ENCODE peak calls at places on chromosomes 6 and 20, in ten cellular contexts. One of them, this sample, is unnamed.

GRCh38 chr6:41811095-41811494 is 23.6 kb downstream of the TOMM6 start:
- DNase-seq in T1000: no peak
- DNase-seq in GM06990: no peak
- DNase-seq in choroid plexus epithelial cell: no peak
- DNase-seq in WERI-Rb-1: no peak
- DNase-seq in GM04504: no peak
- DNase-seq in cardiac fibroblast: no peak
- DNase-seq in DMS 273 treated with DMSO at 0.1 percent for 48 hours: no peak
- DNase-seq in activated T-cell treated with anti-CD3 and anti-CD28 coated beads for 1 hour: no peak
- DNase-seq in Peyer's patch: no peak
- DNase-seq in this sample: no peak

GRCh38 chr20:50296450-50297375 is 106.1 kb downstream of the CEBPB start:
- DNase-seq in T1000: no peak
- DNase-seq in GM06990: no peak
- DNase-seq in choroid plexus epithelial cell: no peak
- DNase-seq in WERI-Rb-1: no peak
- DNase-seq in GM04504: no peak
- DNase-seq in cardiac fibroblast: peak
- DNase-seq in DMS 273 treated with DMSO at 0.1 percent for 48 hours: no peak
- DNase-seq in activated T-cell treated with anti-CD3 and anti-CD28 coated beads for 1 hour: no peak
- DNase-seq in Peyer's patch: no peak
- DNase-seq in this sample: no peak

GRCh38 chr6:80214436-80215022 is 108.1 kb downstream of the BCKDHB start:
- DNase-seq in T1000: peak
- DNase-seq in GM06990: no peak
- DNase-seq in choroid plexus epithelial cell: peak
- DNase-seq in WERI-Rb-1: peak
- DNase-seq in GM04504: no peak
- DNase-seq in cardiac fibroblast: peak
- DNase-seq in DMS 273 treated with DMSO at 0.1 percent for 48 hours: peak
- DNase-seq in activated T-cell treated with anti-CD3 and anti-CD28 coated beads for 1 hour: no peak
- DNase-seq in Peyer's patch: no peak
- DNase-seq in this sample: no peak

GRCh38 chr6:157012355-157012754 is 235.2 kb downstream of the ARID1B start:
- DNase-seq in T1000: no peak
- DNase-seq in GM06990: no peak
- DNase-seq in choroid plexus epithelial cell: no peak
- DNase-seq in WERI-Rb-1: no peak
- DNase-seq in GM04504: no peak
- DNase-seq in cardiac fibroblast: no peak
- DNase-seq in DMS 273 treated with DMSO at 0.1 percent for 48 hours: no peak
- DNase-seq in activated T-cell treated with anti-CD3 and anti-CD28 coated beads for 1 hour: no peak
- DNase-seq in Peyer's patch: no peak
- DNase-seq in this sample: no peak

GRCh38 chr6:148657053-148657452 is 89.8 kb upstream of the UST start:
- DNase-seq in T1000: no peak
- DNase-seq in GM06990: no peak
- DNase-seq in choroid plexus epithelial cell: peak
- DNase-seq in WERI-Rb-1: no peak
- DNase-seq in GM04504: peak
- DNase-seq in cardiac fibroblast: peak
- DNase-seq in DMS 273 treated with DMSO at 0.1 percent for 48 hours: no peak
- DNase-seq in activated T-cell treated with anti-CD3 and anti-CD28 coated beads for 1 hour: no peak
- DNase-seq in Peyer's patch: no peak
- DNase-seq in this sample: no peak

GRCh38 chr6:84065718-84066290 is 32.2 kb downstream of the MRAP2 start:
- DNase-seq in T1000: no peak
- DNase-seq in GM06990: no peak
- DNase-seq in choroid plexus epithelial cell: peak
- DNase-seq in WERI-Rb-1: no peak
- DNase-seq in GM04504: peak
- DNase-seq in cardiac fibroblast: peak
- DNase-seq in DMS 273 treated with DMSO at 0.1 percent for 48 hours: peak
- DNase-seq in activated T-cell treated with anti-CD3 and anti-CD28 coated beads for 1 hour: no peak
- DNase-seq in Peyer's patch: no peak
- DNase-seq in this sample: no peak

GRCh38 chr6:31401403-31401802 is 2.0 kb upstream of the MICA start:
- DNase-seq in T1000: peak
- DNase-seq in GM06990: no peak
- DNase-seq in choroid plexus epithelial cell: peak
- DNase-seq in WERI-Rb-1: no peak
- DNase-seq in GM04504: peak
- DNase-seq in cardiac fibroblast: peak
- DNase-seq in DMS 273 treated with DMSO at 0.1 percent for 48 hours: no peak
- DNase-seq in activated T-cell treated with anti-CD3 and anti-CD28 coated beads for 1 hour: no peak
- DNase-seq in Peyer's patch: no peak
- DNase-seq in this sample: no peak

GRCh38 chr20:1664911-1665310 is 7.3 kb upstream of the SIRPG start:
- DNase-seq in T1000: no peak
- DNase-seq in GM06990: peak
- DNase-seq in choroid plexus epithelial cell: no peak
- DNase-seq in WERI-Rb-1: no peak
- DNase-seq in GM04504: no peak
- DNase-seq in cardiac fibroblast: no peak
- DNase-seq in DMS 273 treated with DMSO at 0.1 percent for 48 hours: no peak
- DNase-seq in activated T-cell treated with anti-CD3 and anti-CD28 coated beads for 1 hour: peak
- DNase-seq in Peyer's patch: peak
- DNase-seq in this sample: no peak

GRCh38 chr20:50216543-50217206 is 26.0 kb downstream of the CEBPB start:
- DNase-seq in T1000: no peak
- DNase-seq in GM06990: no peak
- DNase-seq in choroid plexus epithelial cell: no peak
- DNase-seq in WERI-Rb-1: peak
- DNase-seq in GM04504: no peak
- DNase-seq in cardiac fibroblast: peak
- DNase-seq in DMS 273 treated with DMSO at 0.1 percent for 48 hours: no peak
- DNase-seq in activated T-cell treated with anti-CD3 and anti-CD28 coated beads for 1 hour: no peak
- DNase-seq in Peyer's patch: no peak
- DNase-seq in this sample: no peak

GRCh38 chr6:36863670-36864540 is 10.7 kb downstream of the PPIL1 start:
- DNase-seq in T1000: no peak
- DNase-seq in GM06990: no peak
- DNase-seq in choroid plexus epithelial cell: no peak
- DNase-seq in WERI-Rb-1: no peak
- DNase-seq in GM04504: no peak
- DNase-seq in cardiac fibroblast: no peak
- DNase-seq in DMS 273 treated with DMSO at 0.1 percent for 48 hours: no peak
- DNase-seq in activated T-cell treated with anti-CD3 and anti-CD28 coated beads for 1 hour: no peak
- DNase-seq in Peyer's patch: no peak
- DNase-seq in this sample: no peak

GRCh38 chr20:63094767-63095499 is 88.2 kb upstream of the BHLHE23 start:
- DNase-seq in T1000: no peak
- DNase-seq in GM06990: no peak
- DNase-seq in choroid plexus epithelial cell: no peak
- DNase-seq in WERI-Rb-1: peak
- DNase-seq in GM04504: no peak
- DNase-seq in cardiac fibroblast: no peak
- DNase-seq in DMS 273 treated with DMSO at 0.1 percent for 48 hours: no peak
- DNase-seq in activated T-cell treated with anti-CD3 and anti-CD28 coated beads for 1 hour: no peak
- DNase-seq in Peyer's patch: no peak
- DNase-seq in this sample: peak

GRCh38 chr20:35263609-35264223 is 14.2 kb downstream of the MMP24OS start:
- DNase-seq in T1000: no peak
- DNase-seq in GM06990: no peak
- DNase-seq in choroid plexus epithelial cell: no peak
- DNase-seq in WERI-Rb-1: no peak
- DNase-seq in GM04504: no peak
- DNase-seq in cardiac fibroblast: no peak
- DNase-seq in DMS 273 treated with DMSO at 0.1 percent for 48 hours: no peak
- DNase-seq in activated T-cell treated with anti-CD3 and anti-CD28 coated beads for 1 hour: no peak
- DNase-seq in Peyer's patch: no peak
- DNase-seq in this sample: no peak

GRCh38 chr6:35231563-35231962 is 17.8 kb downstream of the SCUBE3 start:
- DNase-seq in T1000: no peak
- DNase-seq in GM06990: no peak
- DNase-seq in choroid plexus epithelial cell: no peak
- DNase-seq in WERI-Rb-1: no peak
- DNase-seq in GM04504: no peak
- DNase-seq in cardiac fibroblast: no peak
- DNase-seq in DMS 273 treated with DMSO at 0.1 percent for 48 hours: no peak
- DNase-seq in activated T-cell treated with anti-CD3 and anti-CD28 coated beads for 1 hour: no peak
- DNase-seq in Peyer's patch: no peak
- DNase-seq in this sample: no peak

GRCh38 chr6:36118550-36119107 is 11.7 kb upstream of the MAPK13 start:
- DNase-seq in T1000: peak
- DNase-seq in GM06990: no peak
- DNase-seq in choroid plexus epithelial cell: no peak
- DNase-seq in WERI-Rb-1: peak
- DNase-seq in GM04504: no peak
- DNase-seq in cardiac fibroblast: no peak
- DNase-seq in DMS 273 treated with DMSO at 0.1 percent for 48 hours: no peak
- DNase-seq in activated T-cell treated with anti-CD3 and anti-CD28 coated beads for 1 hour: peak
- DNase-seq in Peyer's patch: no peak
- DNase-seq in this sample: no peak

GRCh38 chr6:151255811-151256210 is 16.0 kb downstream of the AKAP12 start:
- DNase-seq in T1000: no peak
- DNase-seq in GM06990: no peak
- DNase-seq in choroid plexus epithelial cell: no peak
- DNase-seq in WERI-Rb-1: no peak
- DNase-seq in GM04504: no peak
- DNase-seq in cardiac fibroblast: no peak
- DNase-seq in DMS 273 treated with DMSO at 0.1 percent for 48 hours: no peak
- DNase-seq in activated T-cell treated with anti-CD3 and anti-CD28 coated beads for 1 hour: no peak
- DNase-seq in Peyer's patch: no peak
- DNase-seq in this sample: no peak

GRCh38 chr6:32568561-32568960 is 21.1 kb downstream of the HLA-DRB1 start:
- DNase-seq in T1000: no peak
- DNase-seq in GM06990: no peak
- DNase-seq in choroid plexus epithelial cell: no peak
- DNase-seq in WERI-Rb-1: no peak
- DNase-seq in GM04504: no peak
- DNase-seq in cardiac fibroblast: no peak
- DNase-seq in DMS 273 treated with DMSO at 0.1 percent for 48 hours: no peak
- DNase-seq in activated T-cell treated with anti-CD3 and anti-CD28 coated beads for 1 hour: no peak
- DNase-seq in Peyer's patch: no peak
- DNase-seq in this sample: no peak

GRCh38 chr20:23782366-23782983 is 31.7 kb upstream of the CST1 start:
- DNase-seq in T1000: no peak
- DNase-seq in GM06990: no peak
- DNase-seq in choroid plexus epithelial cell: peak
- DNase-seq in WERI-Rb-1: peak
- DNase-seq in GM04504: no peak
- DNase-seq in cardiac fibroblast: peak
- DNase-seq in DMS 273 treated with DMSO at 0.1 percent for 48 hours: no peak
- DNase-seq in activated T-cell treated with anti-CD3 and anti-CD28 coated beads for 1 hour: no peak
- DNase-seq in Peyer's patch: no peak
- DNase-seq in this sample: no peak

GRCh38 chr6:151052021-151052646 is 186.6 kb downstream of the MTHFD1L start:
- DNase-seq in T1000: no peak
- DNase-seq in GM06990: no peak
- DNase-seq in choroid plexus epithelial cell: no peak
- DNase-seq in WERI-Rb-1: no peak
- DNase-seq in GM04504: no peak
- DNase-seq in cardiac fibroblast: no peak
- DNase-seq in DMS 273 treated with DMSO at 0.1 percent for 48 hours: no peak
- DNase-seq in activated T-cell treated with anti-CD3 and anti-CD28 coated beads for 1 hour: no peak
- DNase-seq in Peyer's patch: no peak
- DNase-seq in this sample: no peak

GRCh38 chr6:85390775-85391174 is 59.1 kb upstream of the NT5E start:
- DNase-seq in T1000: no peak
- DNase-seq in GM06990: no peak
- DNase-seq in choroid plexus epithelial cell: peak
- DNase-seq in WERI-Rb-1: no peak
- DNase-seq in GM04504: no peak
- DNase-seq in cardiac fibroblast: peak
- DNase-seq in DMS 273 treated with DMSO at 0.1 percent for 48 hours: no peak
- DNase-seq in activated T-cell treated with anti-CD3 and anti-CD28 coated beads for 1 hour: no peak
- DNase-seq in Peyer's patch: no peak
- DNase-seq in this sample: no peak

GRCh38 chr20:9574182-9574581 is 59.8 kb downstream of the LAMP5 start:
- DNase-seq in T1000: no peak
- DNase-seq in GM06990: no peak
- DNase-seq in choroid plexus epithelial cell: no peak
- DNase-seq in WERI-Rb-1: no peak
- DNase-seq in GM04504: no peak
- DNase-seq in cardiac fibroblast: no peak
- DNase-seq in DMS 273 treated with DMSO at 0.1 percent for 48 hours: no peak
- DNase-seq in activated T-cell treated with anti-CD3 and anti-CD28 coated beads for 1 hour: no peak
- DNase-seq in Peyer's patch: no peak
- DNase-seq in this sample: no peak

GRCh38 chr20:21521596-21522478 is 8.0 kb upstream of the NKX2-2 start:
- DNase-seq in T1000: no peak
- DNase-seq in GM06990: no peak
- DNase-seq in choroid plexus epithelial cell: no peak
- DNase-seq in WERI-Rb-1: no peak
- DNase-seq in GM04504: no peak
- DNase-seq in cardiac fibroblast: no peak
- DNase-seq in DMS 273 treated with DMSO at 0.1 percent for 48 hours: no peak
- DNase-seq in activated T-cell treated with anti-CD3 and anti-CD28 coated beads for 1 hour: no peak
- DNase-seq in Peyer's patch: no peak
- DNase-seq in this sample: peak

GRCh38 chr6:139373154-139373927 is 1.1 kb downstream of the CITED2 start:
- DNase-seq in T1000: peak
- DNase-seq in GM06990: peak
- DNase-seq in choroid plexus epithelial cell: peak
- DNase-seq in WERI-Rb-1: peak
- DNase-seq in GM04504: peak
- DNase-seq in cardiac fibroblast: peak
- DNase-seq in DMS 273 treated with DMSO at 0.1 percent for 48 hours: no peak
- DNase-seq in activated T-cell treated with anti-CD3 and anti-CD28 coated beads for 1 hour: peak
- DNase-seq in Peyer's patch: peak
- DNase-seq in this sample: peak

GRCh38 chr6:32092760-32093497 is 16.2 kb downstream of the TNXB start:
- DNase-seq in T1000: no peak
- DNase-seq in GM06990: no peak
- DNase-seq in choroid plexus epithelial cell: peak
- DNase-seq in WERI-Rb-1: no peak
- DNase-seq in GM04504: no peak
- DNase-seq in cardiac fibroblast: peak
- DNase-seq in DMS 273 treated with DMSO at 0.1 percent for 48 hours: no peak
- DNase-seq in activated T-cell treated with anti-CD3 and anti-CD28 coated beads for 1 hour: no peak
- DNase-seq in Peyer's patch: no peak
- DNase-seq in this sample: no peak

GRCh38 chr6:144144996-144145395 is 5.3 kb upstream of the STX11 start:
- DNase-seq in T1000: no peak
- DNase-seq in GM06990: no peak
- DNase-seq in choroid plexus epithelial cell: no peak
- DNase-seq in WERI-Rb-1: no peak
- DNase-seq in GM04504: no peak
- DNase-seq in cardiac fibroblast: no peak
- DNase-seq in DMS 273 treated with DMSO at 0.1 percent for 48 hours: no peak
- DNase-seq in activated T-cell treated with anti-CD3 and anti-CD28 coated beads for 1 hour: no peak
- DNase-seq in Peyer's patch: no peak
- DNase-seq in this sample: no peak

GRCh38 chr20:20521736-20522135 is 153.8 kb downstream of the INSM1 start:
- DNase-seq in T1000: no peak
- DNase-seq in GM06990: no peak
- DNase-seq in choroid plexus epithelial cell: no peak
- DNase-seq in WERI-Rb-1: no peak
- DNase-seq in GM04504: no peak
- DNase-seq in cardiac fibroblast: no peak
- DNase-seq in DMS 273 treated with DMSO at 0.1 percent for 48 hours: no peak
- DNase-seq in activated T-cell treated with anti-CD3 and anti-CD28 coated beads for 1 hour: no peak
- DNase-seq in Peyer's patch: no peak
- DNase-seq in this sample: no peak

GRCh38 chr6:155352812-155353211 is 38.5 kb upstream of the TFB1M start:
- DNase-seq in T1000: no peak
- DNase-seq in GM06990: no peak
- DNase-seq in choroid plexus epithelial cell: peak
- DNase-seq in WERI-Rb-1: no peak
- DNase-seq in GM04504: peak
- DNase-seq in cardiac fibroblast: peak
- DNase-seq in DMS 273 treated with DMSO at 0.1 percent for 48 hours: no peak
- DNase-seq in activated T-cell treated with anti-CD3 and anti-CD28 coated beads for 1 hour: no peak
- DNase-seq in Peyer's patch: no peak
- DNase-seq in this sample: no peak

GRCh38 chr6:29647927-29648642 is 8.8 kb upstream of the MOG start:
- DNase-seq in T1000: no peak
- DNase-seq in GM06990: no peak
- DNase-seq in choroid plexus epithelial cell: peak
- DNase-seq in WERI-Rb-1: peak
- DNase-seq in GM04504: no peak
- DNase-seq in cardiac fibroblast: peak
- DNase-seq in DMS 273 treated with DMSO at 0.1 percent for 48 hours: peak
- DNase-seq in activated T-cell treated with anti-CD3 and anti-CD28 coated beads for 1 hour: no peak
- DNase-seq in Peyer's patch: no peak
- DNase-seq in this sample: no peak

GRCh38 chr20:6007094-6007528 is 46.7 kb downstream of the LRRN4 start:
- DNase-seq in T1000: no peak
- DNase-seq in GM06990: no peak
- DNase-seq in choroid plexus epithelial cell: no peak
- DNase-seq in WERI-Rb-1: no peak
- DNase-seq in GM04504: no peak
- DNase-seq in cardiac fibroblast: no peak
- DNase-seq in DMS 273 treated with DMSO at 0.1 percent for 48 hours: no peak
- DNase-seq in activated T-cell treated with anti-CD3 and anti-CD28 coated beads for 1 hour: no peak
- DNase-seq in Peyer's patch: no peak
- DNase-seq in this sample: no peak